ENCODE peak calls at places on chromosome 7, in six cellular contexts. E is Panc1, Y is GM23338, W is heart right ventricle, K is hepatocyte, F is adrenal gland. U is an unnamed sample.

GRCh38 chr7:2968616-2969397 is 74.9 kb downstream of the CARD11 start:
- DNase-seq in E (no peak), Y (no peak), W (no peak), K (no peak), F (no peak), U (no peak)

GRCh38 chr7:25804154-25804553 is 347.8 kb upstream of the NFE2L3 start:
- DNase-seq in E (no peak), Y (no peak), W (no peak), K (no peak), F (no peak), U (peak; percentile 53)

GRCh38 chr7:139345042-139345441 is 3.9 kb downstream of the FMC1 start:
- DNase-seq in E (no peak), Y (no peak), W (no peak), K (no peak), F (no peak), U (no peak)

GRCh38 chr7:138239244-138239643 is 163.0 kb downstream of the AKR1D1 start:
- DNase-seq in E (no peak), Y (no peak), W (no peak), K (no peak), F (peak; percentile 30), U (no peak)

GRCh38 chr7:151803841-151804240 is 73.1 kb downstream of the PRKAG2 start:
- DNase-seq in E (no peak), Y (no peak), W (no peak), K (no peak), F (no peak), U (no peak)

GRCh38 chr7:1422512-1423265 is 36.6 kb downstream of the MICALL2 start:
- DNase-seq in E (no peak), Y (no peak), W (no peak), K (no peak), F (no peak), U (peak; percentile 73)

GRCh38 chr7:65453631-65454030 is 80.0 kb downstream of the ZNF92 start:
- DNase-seq in E (no peak), Y (no peak), W (no peak), K (no peak), F (no peak), U (no peak)

GRCh38 chr7:43650457-43651052 is 67.6 kb downstream of the STK17A start:
- DNase-seq in E (no peak), Y (no peak), W (no peak), K (no peak), F (peak; percentile 34), U (peak; percentile 73)

GRCh38 chr7:135620980-135621850 is 41.1 kb upstream of the STMP1 start:
- DNase-seq in E (peak; percentile 75), Y (peak; percentile 92), W (no peak), K (peak; percentile 87), F (peak; percentile 69), U (peak; percentile 84)

GRCh38 chr7:120865191-120865976 is 7.4 kb upstream of the TSPAN12 start:
- DNase-seq in E (no peak), Y (no peak), W (no peak), K (no peak), F (no peak), U (no peak)

GRCh38 chr7:116034411-116034810 is 3.8 kb upstream of the TFEC start:
- DNase-seq in E (no peak), Y (no peak), W (no peak), K (no peak), F (no peak), U (no peak)

GRCh38 chr7:20076835-20077234 is 140.3 kb downstream of the MACC1 start:
- DNase-seq in E (no peak), Y (no peak), W (no peak), K (no peak), F (no peak), U (no peak)

GRCh38 chr7:47472444-47473157 is 109.3 kb downstream of the TNS3 start:
- DNase-seq in E (no peak), Y (no peak), W (no peak), K (no peak), F (no peak), U (no peak)

GRCh38 chr7:2460641-2461040 is 15.6 kb downstream of the GRIFIN start:
- DNase-seq in E (no peak), Y (no peak), W (no peak), K (no peak), F (no peak), U (no peak)

GRCh38 chr7:40560672-40561071 is 425.9 kb downstream of the SUGCT start:
- DNase-seq in E (no peak), Y (no peak), W (no peak), K (no peak), F (no peak), U (no peak)

GRCh38 chr7:131895541-131896173 is 339.2 kb upstream of the PODXL start:
- DNase-seq in E (peak; percentile 7), Y (peak; percentile 20), W (no peak), K (peak; percentile 48), F (peak; percentile 26), U (peak; percentile 63)

GRCh38 chr7:94354950-94355349 is 39.7 kb upstream of the COL1A2 start:
- DNase-seq in E (no peak), Y (no peak), W (no peak), K (no peak), F (no peak), U (no peak)

DNA sequence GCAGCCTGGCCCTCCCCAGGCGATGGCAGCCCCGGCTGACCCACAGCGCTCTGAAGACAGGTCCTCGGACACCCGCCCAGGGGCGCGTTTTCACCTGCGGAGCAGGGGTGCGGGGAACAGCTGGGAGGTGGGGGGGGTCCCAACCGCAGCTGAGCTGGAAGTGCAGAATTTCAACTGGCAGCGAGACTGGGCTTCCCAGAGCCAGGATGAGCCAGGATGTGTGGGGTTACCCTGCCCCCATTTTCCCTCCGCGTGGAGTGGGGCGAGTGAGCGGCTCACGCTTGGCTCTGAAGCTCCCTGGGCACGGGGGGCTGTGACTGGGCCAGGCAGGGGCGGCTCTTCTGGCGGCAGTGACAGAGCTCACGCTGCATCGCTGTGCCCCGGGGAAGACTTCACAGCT is 70.2 kb downstream of the DNAJB6 start:
- DNase-seq in E (no peak), Y (no peak), W (no peak), K (no peak), F (no peak), U (no peak)
- H3K4me1 ChIP-seq in E (peaks cover 14% of the 10 kb centered on the region), Y (peaks cover 11% of the 10 kb centered on the region), W (peaks cover 26% of the 10 kb centered on the region), K (peaks cover 4% of the 10 kb centered on the region), F (peaks cover 4% of the 10 kb centered on the region), U (peaks cover 11% of the 10 kb centered on the region)

GRCh38 chr7:155761162-155761561 is 51.1 kb downstream of the SHH start:
- DNase-seq in E (no peak), Y (no peak), W (no peak), K (no peak), F (no peak), U (no peak)
- H3K36me3 ChIP-seq in E (peaks cover 7% of the 10 kb centered on the region), Y (peaks cover 5% of the 10 kb centered on the region), W (peaks cover 8% of the 10 kb centered on the region), K (no peaks in the 10 kb centered on the region), F (no peaks in the 10 kb centered on the region), U (peaks cover 20% of the 10 kb centered on the region)

GRCh38 chr7:100478966-100479660 is at the start of gene TSC22D4:
- DNase-seq in E (peak; percentile 72), Y (peak; percentile 93), W (peak; percentile 97), K (peak; percentile 94), F (peak; percentile 95), U (peak; percentile 98)

GRCh38 chr7:100477871-100478248 is 1.2 kb downstream of the TSC22D4 start:
- DNase-seq in E (no peak), Y (no peak), W (no peak), K (no peak), F (no peak), U (no peak)

GRCh38 chr7:100476903-100477870 is 1.8 kb downstream of the TSC22D4 start:
- DNase-seq in E (no peak), Y (peak; percentile 69), W (no peak), K (no peak), F (no peak), U (no peak)

GRCh38 chr7:100475549-100475948 is 3.5 kb downstream of the TSC22D4 start:
- DNase-seq in E (no peak), Y (no peak), W (peak; percentile 56), K (peak; percentile 58), F (no peak), U (no peak)

DNA sequence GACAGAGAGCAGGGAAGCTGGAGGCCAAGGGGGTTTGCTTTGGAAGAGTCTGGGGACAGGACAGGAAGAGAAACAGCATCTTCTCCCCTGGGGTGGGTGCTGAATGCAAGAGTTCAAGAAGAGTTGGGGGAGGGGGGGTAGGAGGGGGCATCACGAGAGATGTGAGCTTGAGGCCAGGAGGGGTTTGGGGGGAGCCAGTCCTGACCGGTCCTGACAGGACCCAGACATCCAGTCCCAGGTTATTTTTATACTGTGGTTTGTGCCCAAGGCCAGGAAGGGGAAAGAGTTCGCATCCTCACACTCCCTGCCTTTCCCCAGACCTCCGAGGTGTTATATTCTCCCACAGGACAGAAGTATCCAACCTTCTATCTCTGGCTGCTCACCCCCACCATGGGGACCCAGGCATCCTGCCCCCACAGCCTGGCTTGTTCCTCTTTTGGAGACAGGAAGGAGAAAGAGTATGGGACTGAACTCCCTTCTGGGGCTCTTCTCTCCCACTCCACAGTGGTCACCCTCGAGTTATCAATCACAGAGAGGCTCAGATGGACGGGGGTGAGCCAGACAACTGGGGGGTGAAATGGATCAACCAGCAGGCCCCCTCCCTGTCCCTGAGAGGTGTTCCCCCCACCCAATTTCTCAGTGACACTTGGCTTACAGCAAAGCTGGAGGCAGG is 2.8 kb downstream of the TSC22D4 start:
- DNase-seq in E (no peak), Y (no peak), W (no peak), K (no peak), F (no peak), U (no peak)
- H3K4me1 ChIP-seq in E (peaks cover 25% of the 10 kb centered on the region), Y (peaks cover 17% of the 10 kb centered on the region), W (peaks cover 51% of the 10 kb centered on the region), K (peaks cover 28% of the 10 kb centered on the region), F (peaks cover 29% of the 10 kb centered on the region), U (peaks cover 2% of the 10 kb centered on the region)

GRCh38 chr7:10221084-10221483 is 752.6 kb upstream of the PHF14 start:
- DNase-seq in E (no peak), Y (no peak), W (no peak), K (no peak), F (no peak), U (no peak)
- H3K36me3 ChIP-seq in E (no peaks in the 10 kb centered on the region), Y (no peaks in the 10 kb centered on the region), W (no peaks in the 10 kb centered on the region), K (no peaks in the 10 kb centered on the region), F (no peaks in the 10 kb centered on the region), U (no peaks in the 10 kb centered on the region)

GRCh38 chr7:98286701-98287485 is 5.4 kb downstream of the BRI3 start:
- DNase-seq in E (no peak), Y (no peak), W (peak; percentile 35), K (peak; percentile 8), F (no peak), U (no peak)
- H3K4me1 ChIP-seq in E (peaks cover 61% of the 10 kb centered on the region), Y (peaks cover 30% of the 10 kb centered on the region), W (peaks cover 72% of the 10 kb centered on the region), K (peaks cover 37% of the 10 kb centered on the region), F (peaks cover 49% of the 10 kb centered on the region), U (peaks cover 2% of the 10 kb centered on the region)

GRCh38 chr7:50615519-50615845 is 50.3 kb upstream of the DDC start:
- DNase-seq in E (no peak), Y (no peak), W (no peak), K (no peak), F (no peak), U (no peak)
- H3K36me3 ChIP-seq in E (no peaks in the 10 kb centered on the region), Y (peaks cover 19% of the 10 kb centered on the region), W (no peaks in the 10 kb centered on the region), K (no peaks in the 10 kb centered on the region), F (no peaks in the 10 kb centered on the region), U (no peaks in the 10 kb centered on the region)

GRCh38 chr7:134461921-134462320 is 3.0 kb upstream of the AKR1B1 start:
- DNase-seq in E (no peak), Y (no peak), W (no peak), K (no peak), F (no peak), U (no peak)
- H3K4me1 ChIP-seq in E (peaks cover 6% of the 10 kb centered on the region), Y (no peaks in the 10 kb centered on the region), W (peaks cover 11% of the 10 kb centered on the region), K (no peaks in the 10 kb centered on the region), F (peaks cover 7% of the 10 kb centered on the region), U (peaks cover 20% of the 10 kb centered on the region)

U was measured in SJCRH30.